ENCODE peak calls at places on chromosomes 5 and 9, in ten cellular contexts. U is K562, Z is A549, L is upper lobe of left lung, T is H1, Y is ovary, I is GM12878, E is stomach, B is tibial nerve, H is sigmoid colon. J is an unnamed sample.

GRCh38 chr9:36988848-36989247 is 45.2 kb downstream of the PAX5 start:
- DNase-seq in I (no peak), U (no peak), H (no peak), E (no peak), Y (no peak), L (no peak), T (no peak), Z (no peak), B (no peak), J (no peak)

GRCh38 chr5:90503596-90503995 is 25.8 kb downstream of the LYSMD3 start:
- DNase-seq in U (no peak), L (no peak), T (no peak), H (no peak), Z (no peak), E (no peak), I (no peak), B (no peak), Y (no peak), J (no peak)

GRCh38 chr5:2753452-2754409 is 2.3 kb upstream of the IRX2 start:
- DNase-seq in B (no peak), Z (no peak), L (no peak), U (no peak), Y (no peak), I (no peak), T (peak), E (no peak), H (no peak), J (no peak)

GRCh38 chr5:89397096-89397495 is 514.1 kb upstream of the MEF2C start:
- DNase-seq in T (no peak), Y (no peak), H (no peak), I (peak), B (no peak), E (no peak), Z (no peak), U (no peak), L (no peak), J (no peak)

GRCh38 chr5:181160144-181160754 is 12.9 kb downstream of the OR2V2 start:
- DNase-seq in I (no peak), L (no peak), Y (peak), Z (peak), T (peak), E (no peak), H (peak), U (peak), B (peak), J (peak)

GRCh38 chr5:145101246-145101645 is 733.9 kb downstream of the PRELID2 start:
- DNase-seq in I (no peak), U (no peak), E (no peak), T (no peak), Z (peak), Y (no peak), B (no peak), L (no peak), H (no peak), J (no peak)

GRCh38 chr5:115961413-115962238 is 649 bp upstream of the LVRN start:
- DNase-seq in I (no peak), Z (no peak), U (no peak), B (no peak), T (peak), E (no peak), Y (no peak), L (no peak), H (no peak), J (peak)

GRCh38 chr5:148374693-148375360 is 8.9 kb upstream of the FBXO38 start:
- DNase-seq in L (peak), I (no peak), B (peak), Z (peak), H (no peak), U (peak), T (peak), E (peak), Y (no peak), J (no peak)

GRCh38 chr5:5492087-5492933 is 69.8 kb downstream of the ICE1 start:
- DNase-seq in Y (no peak), I (peak), T (no peak), B (no peak), H (no peak), E (no peak), L (no peak), U (peak), Z (peak), J (no peak)

GRCh38 chr5:115583474-115583873 is 18.8 kb downstream of the TICAM2 start:
- DNase-seq in B (no peak), T (no peak), L (no peak), U (no peak), I (no peak), E (no peak), H (no peak), Z (no peak), Y (no peak), J (no peak)

GRCh38 chr9:120306561-120306960 is 273.4 kb downstream of the CDK5RAP2 start:
- DNase-seq in H (no peak), E (no peak), I (no peak), T (no peak), B (no peak), U (no peak), Z (no peak), L (no peak), Y (no peak), J (no peak)

GRCh38 chr5:148998174-148998797 is 64.6 kb downstream of the SH3TC2 start:
- DNase-seq in L (peak), T (no peak), H (no peak), Y (no peak), E (no peak), Z (peak), B (peak), I (no peak), U (peak), J (no peak)

GRCh38 chr9:106218854-106219253 is 524.5 kb downstream of the TMEM38B start:
- DNase-seq in U (no peak), B (no peak), Y (no peak), E (no peak), H (no peak), I (no peak), T (no peak), Z (no peak), L (no peak), J (no peak)

GRCh38 chr9:131469951-131470350 is 32.8 kb upstream of the POMT1 start:
- DNase-seq in B (no peak), T (no peak), I (no peak), L (no peak), Y (peak), H (no peak), U (no peak), Z (no peak), E (no peak), J (no peak)

GRCh38 chr5:80957031-80957761 is 3.0 kb upstream of the RASGRF2 start:
- DNase-seq in H (no peak), U (no peak), I (no peak), Y (no peak), E (no peak), Z (no peak), B (no peak), L (no peak), T (no peak), J (no peak)

GRCh38 chr5:170438581-170438980 is 49.4 kb upstream of the KCNMB1 start:
- DNase-seq in B (no peak), Z (no peak), U (no peak), H (no peak), T (no peak), L (no peak), I (no peak), Y (no peak), E (no peak), J (no peak)

GRCh38 chr5:51651476-51651875 is 268.2 kb downstream of the ISL1 start:
- DNase-seq in U (no peak), E (no peak), Y (no peak), L (no peak), T (no peak), I (no peak), H (no peak), B (no peak), Z (no peak), J (no peak)

GRCh38 chr9:88280816-88281382 is 107.3 kb upstream of the SPIN1 start:
- DNase-seq in Z (no peak), E (no peak), I (no peak), T (peak), L (no peak), B (no peak), H (no peak), U (no peak), Y (no peak), J (no peak)

DNA sequence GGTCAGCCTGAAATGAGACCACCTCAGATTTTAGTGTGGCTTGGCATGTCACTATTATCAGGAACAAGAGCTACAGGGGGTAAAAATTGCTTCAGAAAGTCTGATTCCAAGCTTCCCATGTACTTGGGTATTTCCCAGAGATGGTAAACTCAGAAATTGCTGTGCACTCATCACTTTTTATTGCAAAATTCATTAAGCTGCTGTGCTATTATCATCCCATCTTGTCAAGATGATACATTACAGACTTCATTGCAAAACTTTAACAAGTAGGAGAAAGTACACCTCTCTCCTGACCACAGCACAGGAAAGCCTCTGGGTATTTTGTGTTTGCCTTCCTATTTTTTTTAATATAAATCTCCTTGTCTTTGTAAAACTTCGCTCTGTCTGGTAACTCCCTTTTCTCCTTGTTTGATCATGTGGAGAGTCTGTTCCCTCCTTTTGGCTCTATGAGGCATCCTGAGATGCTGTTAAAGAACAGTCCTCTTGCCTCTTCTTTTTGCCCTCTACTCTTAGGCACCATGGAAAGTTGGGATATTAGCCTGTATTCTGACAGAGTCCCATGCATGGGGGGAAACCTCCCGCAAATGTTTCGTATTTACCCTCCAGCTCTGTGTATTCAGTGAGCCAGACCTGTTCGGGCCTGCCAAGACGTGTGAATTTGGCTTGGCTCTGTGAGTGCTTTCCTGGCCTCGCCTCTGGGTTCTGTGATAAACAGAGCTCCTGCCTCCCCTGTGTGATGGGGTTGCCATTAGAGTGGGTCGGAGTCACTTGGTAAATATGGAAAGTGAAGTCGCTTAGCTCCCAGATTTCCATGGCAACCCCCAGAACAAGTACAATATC is 260.7 kb downstream of the NR3C1 start:
- DNase-seq in Y (peak), H (peak), E (peak), B (peak), L (no peak), Z (no peak), I (no peak), U (no peak), T (no peak), J (no peak)
- TF ChIP-seq EP300 in Y (no peak), H (peak), E (no peak), B (peak), L (no peak), Z (no peak), I (no peak), U (no peak), T (no peak), J (no peak)

DNA sequence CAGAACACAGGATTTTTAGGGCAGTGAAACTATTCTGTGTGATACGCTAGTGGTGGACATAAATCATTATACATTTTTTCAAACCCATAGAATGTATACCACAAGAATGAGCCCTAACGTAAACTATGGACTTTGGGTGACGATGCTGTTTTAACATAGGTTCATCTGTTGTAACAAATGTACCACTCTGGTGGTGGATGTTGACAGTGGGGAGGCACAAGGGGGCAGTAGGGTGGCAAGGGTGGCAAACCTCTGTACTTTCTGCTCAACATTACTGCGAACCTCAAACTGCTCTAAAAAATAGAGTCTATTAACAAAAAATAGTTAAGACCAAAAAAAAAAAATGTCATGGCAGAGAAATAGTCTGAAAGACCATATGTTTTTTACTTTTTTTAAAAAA is 9.1 kb upstream of the MVB12B start:
- DNase-seq in T (no peak), L (peak), U (no peak), Y (no peak), B (no peak), Z (no peak), E (no peak), H (no peak), I (no peak), J (no peak)
- TF ChIP-seq EP300 in T (no peak), L (no peak), U (no peak), Y (no peak), B (no peak), Z (no peak), E (no peak), H (no peak), I (no peak), J (no peak)

DNA sequence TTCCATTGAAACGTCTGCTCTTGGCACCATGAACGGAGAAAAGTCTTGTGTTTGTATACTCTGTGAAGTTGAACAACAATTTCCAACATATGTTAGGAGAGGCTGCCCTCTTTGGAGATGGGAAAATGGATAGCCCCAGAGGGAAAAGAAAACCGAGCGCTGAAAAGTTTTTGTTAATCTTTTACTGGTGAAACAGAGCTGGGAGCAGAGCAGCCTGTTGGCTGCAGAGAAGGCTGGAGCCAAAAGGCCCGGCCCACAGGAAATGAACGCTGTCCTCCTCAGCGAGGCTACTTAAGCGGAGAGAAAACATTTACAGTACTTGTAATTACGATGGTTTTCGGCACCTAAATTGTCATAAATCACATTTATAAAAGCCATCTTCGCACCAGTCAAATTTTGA is 129.8 kb upstream of the CNTLN start:
- DNase-seq in B (no peak), I (no peak), H (peak), T (no peak), U (no peak), L (peak), E (peak), Y (peak), Z (no peak), J (no peak)
- TF ChIP-seq EP300 in B (no peak), I (no peak), H (no peak), T (no peak), U (no peak), L (no peak), E (no peak), Y (no peak), Z (no peak), J (no peak)

GRCh38 chr5:96687812-96688453 is 25.8 kb downstream of the CAST start:
- DNase-seq in I (no peak), U (peak), Z (peak), L (no peak), Y (no peak), B (no peak), H (no peak), E (no peak), T (no peak), J (no peak)
- TF ChIP-seq EP300 in I (no peak), U (peak), Z (no peak), L (no peak), Y (no peak), B (no peak), H (no peak), E (no peak), T (no peak), J (no peak)

GRCh38 chr5:64963278-64963677 is 194.5 kb downstream of the CWC27 start:
- DNase-seq in Y (no peak), T (no peak), L (no peak), B (no peak), H (no peak), U (no peak), I (no peak), E (no peak), Z (no peak), J (no peak)

GRCh38 chr5:64952961-64953360 is 184.2 kb downstream of the CWC27 start:
- DNase-seq in H (no peak), Y (no peak), Z (no peak), E (no peak), U (no peak), L (no peak), I (no peak), T (no peak), B (no peak), J (no peak)

GRCh38 chr5:64954518-64954917 is 185.8 kb downstream of the CWC27 start:
- DNase-seq in U (no peak), B (no peak), I (no peak), E (no peak), H (no peak), Y (no peak), L (no peak), Z (no peak), T (no peak), J (no peak)

DNA sequence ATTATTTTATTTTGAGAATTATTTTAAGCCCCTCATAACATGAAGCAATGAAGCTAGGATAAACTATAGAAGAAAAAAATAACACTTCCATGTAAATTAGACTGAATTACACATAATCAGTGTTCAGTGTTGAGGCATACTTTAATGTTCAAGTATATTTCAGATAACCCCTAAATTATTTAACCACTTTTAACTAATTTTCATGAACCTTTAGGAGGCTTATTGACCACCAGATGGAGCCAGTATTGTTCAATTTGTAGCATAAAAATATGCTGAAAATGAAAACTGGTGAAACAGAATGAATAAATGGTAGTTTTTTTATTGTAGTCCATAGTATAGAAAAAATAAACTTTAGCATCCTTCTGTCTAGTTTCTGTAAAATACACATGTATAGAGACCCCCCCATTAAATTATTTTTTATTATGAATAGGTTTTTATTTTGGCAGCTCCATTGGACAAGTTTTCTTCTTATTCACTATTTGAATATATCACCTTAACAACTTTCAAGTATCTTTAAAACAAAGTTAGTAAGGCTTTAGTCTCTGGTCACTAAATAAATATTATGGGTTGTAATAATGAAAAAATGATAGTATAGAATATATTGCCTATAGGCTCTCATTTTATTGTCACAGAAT is 190.1 kb downstream of the CWC27 start:
- DNase-seq in U (peak), Z (no peak), I (no peak), E (no peak), T (no peak), B (peak), Y (no peak), L (no peak), H (no peak), J (no peak)
- TF ChIP-seq EP300 in U (no peak), Z (no peak), I (no peak), E (no peak), T (no peak), B (no peak), Y (no peak), L (no peak), H (no peak), J (no peak)

DNA sequence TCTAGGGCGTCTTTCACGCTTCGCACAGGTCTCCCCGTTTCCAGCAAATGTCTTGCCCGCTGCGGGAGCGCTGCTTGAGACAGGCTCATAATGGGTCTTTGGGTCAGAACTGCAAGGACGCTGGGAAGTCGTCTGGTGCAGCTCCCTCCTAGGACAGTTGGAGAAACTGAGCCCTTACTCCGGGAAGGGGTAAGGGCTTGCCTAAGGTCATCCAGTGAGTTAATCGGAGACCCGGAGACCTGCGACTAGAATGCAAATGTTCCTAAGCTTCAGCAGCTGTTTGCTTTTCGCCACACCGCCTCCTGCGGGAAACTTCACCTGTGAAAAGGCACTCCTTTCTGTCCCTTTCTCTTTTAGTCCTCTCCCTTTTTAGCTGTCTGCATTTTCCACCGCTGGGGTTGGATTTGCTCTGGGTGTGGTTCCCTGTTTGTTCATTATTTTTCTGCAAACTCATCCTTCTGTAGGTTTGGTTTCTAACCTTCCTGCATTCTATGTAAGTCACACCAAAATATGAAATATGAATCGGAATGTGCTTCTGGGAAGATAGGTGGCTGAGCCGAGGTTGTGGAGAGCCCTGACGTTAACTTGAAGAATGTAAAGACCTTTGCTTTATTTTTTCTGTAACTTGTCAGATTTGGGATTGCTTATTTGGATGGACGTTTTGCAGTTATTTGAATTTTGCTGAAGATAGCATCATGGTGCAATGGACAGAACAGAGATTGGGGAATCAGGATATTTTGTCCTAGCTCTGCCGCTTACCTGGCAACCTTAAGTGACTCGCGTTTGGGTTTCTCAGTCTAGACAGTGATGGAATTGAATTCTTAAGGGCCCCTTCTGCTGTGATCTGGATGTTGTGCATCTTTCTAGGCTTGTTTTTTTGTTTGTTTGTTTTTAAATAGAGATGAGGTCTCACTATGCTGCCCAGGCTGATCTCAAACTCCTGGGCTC is 909 bp downstream of the SLC36A1 start:
- DNase-seq in T (no peak), I (no peak), Z (no peak), E (peak), Y (no peak), U (peak), L (peak), B (no peak), H (peak), J (no peak)
- TF ChIP-seq EP300 in T (no peak), I (no peak), Z (no peak), E (no peak), Y (no peak), U (no peak), L (no peak), B (no peak), H (no peak), J (no peak)

DNA sequence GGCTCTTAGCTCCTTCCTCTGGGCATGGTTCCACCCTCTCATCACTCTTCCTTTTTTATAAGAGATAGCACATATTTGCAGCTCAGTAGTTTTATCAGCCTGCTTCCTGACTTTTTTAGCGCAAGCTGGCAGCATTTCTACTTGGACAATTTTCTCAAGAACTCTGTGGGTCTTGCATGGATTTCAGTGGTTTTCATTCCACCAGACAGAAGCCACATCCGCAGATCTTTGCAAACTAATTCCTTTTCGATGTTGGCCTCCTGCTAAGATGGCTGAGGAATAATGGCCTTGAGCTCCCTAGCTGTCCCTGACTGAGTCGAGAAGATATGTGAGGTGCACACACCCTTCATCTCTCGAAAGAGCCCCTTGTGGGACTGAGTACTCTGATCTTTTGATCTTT is 49.5 kb downstream of the GALNT12 start:
- DNase-seq in Z (no peak), L (no peak), U (peak), B (no peak), H (no peak), I (no peak), Y (no peak), E (no peak), T (no peak), J (no peak)
- TF ChIP-seq EP300 in Z (no peak), L (no peak), U (no peak), B (no peak), H (no peak), I (no peak), Y (no peak), E (no peak), T (no peak), J (no peak)

GRCh38 chr5:150801117-150801927 is 22.8 kb downstream of the SMIM3 start:
- DNase-seq in Z (peak), L (no peak), E (no peak), H (no peak), T (peak), B (peak), I (no peak), U (peak), Y (no peak), J (no peak)
- TF ChIP-seq EP300 in Z (no peak), L (no peak), E (no peak), H (no peak), T (no peak), B (no peak), I (no peak), U (no peak), Y (no peak), J (no peak)

GRCh38 chr5:150143725-150144058 is 12.0 kb downstream of the PDGFRB start:
- DNase-seq in T (no peak), B (no peak), H (no peak), Y (peak), I (no peak), U (no peak), L (no peak), E (no peak), Z (no peak), J (no peak)
- TF ChIP-seq EP300 in T (no peak), B (no peak), H (no peak), Y (no peak), I (no peak), U (no peak), L (no peak), E (no peak), Z (no peak), J (no peak)